ENCODE peak calls at places on chromosomes 5 and 9, in seven cellular contexts. S is Peyer's patch; L is activated CD8-positive, alpha-beta memory T cell treated with anti-CD3 and anti-CD28 coated beads for 24 hours; I is body of pancreas; M is nucleus accumbens; D is left cardiac atrium; Z is mucosa of gallbladder. Q is an unnamed sample.

GRCh38 chr9:35594471-35594870 is 10.6 kb upstream of the TESK1 start:
- DNase-seq in D (no peak), M (no peak), L (no peak), S (no peak), I (no peak), Z (no peak), Q (no peak)

GRCh38 chr9:98913705-98914104 is 30.0 kb upstream of the COL15A1 start:
- DNase-seq in I (no peak), L (no peak), D (no peak), S (no peak), Z (no peak), M (no peak), Q (no peak)

GRCh38 chr5:65121880-65122436 is 353.2 kb downstream of the CWC27 start:
- DNase-seq in D (no peak), M (no peak), I (no peak), L (no peak), S (no peak), Z (no peak), Q (peak)

GRCh38 chr5:125719681-125720676 is 703.2 kb upstream of the GRAMD2B start:
- DNase-seq in L (no peak), M (no peak), I (peak), S (no peak), Z (no peak), D (no peak), Q (no peak)

GRCh38 chr5:113447651-113448050 is 12.9 kb upstream of the TSSK1B start:
- DNase-seq in I (no peak), M (no peak), S (no peak), Z (no peak), D (no peak), L (no peak), Q (peak)

GRCh38 chr9:133944746-133945135 is 47.4 kb downstream of the VAV2 start:
- DNase-seq in S (no peak), Z (peak), L (no peak), D (peak), M (no peak), I (peak), Q (no peak)

GRCh38 chr9:36102742-36103495 is 33.6 kb upstream of the GLIPR2 start:
- DNase-seq in S (peak), D (peak), I (peak), Z (peak), L (peak), M (peak), Q (peak)

GRCh38 chr5:173399846-173400245 is 71.6 kb upstream of the STC2 start:
- DNase-seq in M (no peak), I (no peak), S (no peak), Z (no peak), D (no peak), L (no peak), Q (no peak)

GRCh38 chr5:135026645-135027317 is 7.2 kb downstream of the PITX1 start:
- DNase-seq in D (no peak), L (no peak), M (no peak), S (no peak), I (no peak), Z (no peak), Q (no peak)

GRCh38 chr5:151016700-151017099 is 3.7 kb upstream of the GPX3 start:
- DNase-seq in S (peak), M (no peak), L (no peak), D (no peak), I (no peak), Z (peak), Q (no peak)

GRCh38 chr5:177249761-177250537 is 53.6 kb downstream of the RAB24 start:
- DNase-seq in I (no peak), S (no peak), D (no peak), Z (no peak), M (no peak), L (no peak), Q (no peak)

GRCh38 chr9:94944623-94945022 is 218.1 kb downstream of the AOPEP start:
- DNase-seq in I (no peak), L (no peak), S (no peak), D (no peak), Z (no peak), M (no peak), Q (no peak)

GRCh38 chr5:139574641-139575312 is 13.6 kb downstream of the UBE2D2 start:
- DNase-seq in M (no peak), Z (no peak), D (no peak), L (no peak), I (no peak), S (peak), Q (peak)

GRCh38 chr9:15401266-15401665 is 21.4 kb upstream of the SNAPC3 start:
- DNase-seq in I (no peak), D (no peak), L (no peak), S (no peak), M (no peak), Z (no peak), Q (no peak)

GRCh38 chr5:68419637-68420452 is 204.3 kb downstream of the PIK3R1 start:
- DNase-seq in Z (no peak), L (no peak), M (no peak), D (no peak), I (no peak), S (peak), Q (peak)

GRCh38 chr5:113089653-113090335 is 113.2 kb downstream of the DCP2 start:
- DNase-seq in S (no peak), L (no peak), M (no peak), D (no peak), Z (no peak), I (no peak), Q (no peak)

GRCh38 chr9:14692536-14692917 is 705 bp downstream of the ZDHHC21 start:
- DNase-seq in M (no peak), I (no peak), Z (no peak), D (no peak), L (no peak), S (no peak), Q (peak)

GRCh38 chr9:121962421-121962820 is 130.7 kb downstream of the TTLL11 start:
- DNase-seq in L (no peak), Z (no peak), S (no peak), M (no peak), I (no peak), D (no peak), Q (no peak)

GRCh38 chr5:149387081-149387611 is 8.1 kb upstream of the IL17B start:
- DNase-seq in M (no peak), L (no peak), S (no peak), I (no peak), D (peak), Z (no peak), Q (peak)

GRCh38 chr9:124863371-124863831 is 1.5 kb downstream of the ARPC5L start:
- DNase-seq in S (no peak), Z (no peak), M (no peak), D (no peak), L (no peak), I (no peak), Q (no peak)